ENCODE peak calls at places on chromosomes 16 and 17, in six cellular contexts. M, D, F, U, G and C are unnamed samples.

GRCh38 chr16:72877374-72878028 is 170.4 kb downstream of the ZFHX3 start:
- DNase-seq in G (no peak), F (no peak), U (no peak), D (no peak), M (peak; percentile 23), C (no peak)

GRCh38 chr17:2239882-2240430 is 63.6 kb downstream of the SMG6 start:
- DNase-seq in M (no peak), U (no peak), F (no peak), D (no peak), G (no peak), C (no peak)

GRCh38 chr17:41013606-41014005 is 4.7 kb upstream of the KRTAP3-1 start:
- DNase-seq in G (peak; percentile 62), D (no peak), U (no peak), F (no peak), M (no peak), C (no peak)

GRCh38 chr16:81758376-81758775 is 20.7 kb upstream of the PLCG2 start:
- DNase-seq in D (no peak), G (no peak), F (no peak), U (no peak), M (no peak), C (no peak)

GRCh38 chr17:19328441-19329061 is 34.0 kb downstream of the B9D1 start:
- DNase-seq in G (no peak), D (no peak), U (no peak), M (no peak), F (no peak), C (no peak)

GRCh38 chr16:87541882-87542234 is 49.0 kb upstream of the ZCCHC14 start:
- DNase-seq in M (no peak), F (no peak), U (no peak), G (no peak), D (no peak), C (no peak)

GRCh38 chr16:83728518-83728917 is 79.3 kb upstream of the HSBP1 start:
- DNase-seq in F (no peak), U (peak; percentile 85), G (no peak), D (no peak), M (no peak), C (no peak)

GRCh38 chr16:53502331-53503269 is at the start of gene AKTIP:
- DNase-seq in D (peak; percentile 85), F (peak; percentile 13), U (peak; percentile 49), M (peak; percentile 62), G (peak; percentile 77), C (no peak)

GRCh38 chr16:57131351-57131970 is 39.1 kb downstream of the CPNE2 start:
- DNase-seq in U (no peak), D (no peak), M (no peak), F (no peak), G (no peak), C (no peak)

GRCh38 chr17:74768069-74768762 is 7.9 kb downstream of the NAT9 start:
- DNase-seq in F (no peak), D (no peak), U (no peak), G (no peak), M (peak; percentile 49), C (no peak)

GRCh38 chr17:1934901-1935300 is 90.2 kb downstream of the RTN4RL1 start:
- DNase-seq in F (no peak), M (no peak), G (no peak), U (no peak), D (no peak), C (no peak)

GRCh38 chr17:79997004-79997673 is 38.5 kb downstream of the TBC1D16 start:
- DNase-seq in D (peak; percentile 33), G (no peak), F (peak; percentile 63), M (no peak), U (no peak), C (no peak)